ENCODE peak calls at places on chromosome 16, in seven cellular contexts. One of them, this sample, is unnamed.

GRCh38 chr16:81804134-81804610 is 25.1 kb downstream of the PLCG2 start:
- DNase-seq in OCI-LY7: peak; percentile 77
- DNase-seq in heart left ventricle: no peak
- DNase-seq in neural progenitor cell: no peak
- DNase-seq in transverse colon: no peak
- DNase-seq in thoracic aorta: no peak
- DNase-seq in tibial nerve: no peak
- DNase-seq in this sample: no peak

GRCh38 chr16:1216296-1216619 is 8.8 kb downstream of the TPSG1 start:
- DNase-seq in neural progenitor cell: no peak
- DNase-seq in tibial nerve: no peak
- DNase-seq in transverse colon: no peak
- DNase-seq in OCI-LY7: no peak
- DNase-seq in heart left ventricle: no peak
- DNase-seq in thoracic aorta: no peak
- DNase-seq in this sample: no peak

GRCh38 chr16:59305850-59306249 is 571.7 kb upstream of the GOT2 start:
- DNase-seq in thoracic aorta: no peak
- DNase-seq in tibial nerve: no peak
- DNase-seq in neural progenitor cell: no peak
- DNase-seq in OCI-LY7: no peak
- DNase-seq in heart left ventricle: no peak
- DNase-seq in transverse colon: no peak
- DNase-seq in this sample: no peak

GRCh38 chr16:86198201-86199118 is 299.5 kb downstream of the IRF8 start:
- DNase-seq in thoracic aorta: no peak
- DNase-seq in tibial nerve: no peak
- DNase-seq in transverse colon: no peak
- DNase-seq in neural progenitor cell: peak; percentile 48
- DNase-seq in OCI-LY7: no peak
- DNase-seq in heart left ventricle: no peak
- DNase-seq in this sample: no peak

GRCh38 chr16:79698341-79698753 is 97.8 kb upstream of the MAF start:
- DNase-seq in transverse colon: no peak
- DNase-seq in OCI-LY7: no peak
- DNase-seq in neural progenitor cell: no peak
- DNase-seq in tibial nerve: no peak
- DNase-seq in thoracic aorta: no peak
- DNase-seq in heart left ventricle: peak; percentile 61
- DNase-seq in this sample: no peak

GRCh38 chr16:9015489-9015888 is 51.8 kb upstream of the USP7 start:
- DNase-seq in transverse colon: no peak
- DNase-seq in neural progenitor cell: no peak
- DNase-seq in thoracic aorta: no peak
- DNase-seq in tibial nerve: no peak
- DNase-seq in heart left ventricle: no peak
- DNase-seq in OCI-LY7: no peak
- DNase-seq in this sample: no peak

GRCh38 chr16:79334127-79334526 is 266.4 kb downstream of the MAF start:
- DNase-seq in tibial nerve: no peak
- DNase-seq in thoracic aorta: no peak
- DNase-seq in neural progenitor cell: peak; percentile 59
- DNase-seq in heart left ventricle: no peak
- DNase-seq in OCI-LY7: peak; percentile 19
- DNase-seq in transverse colon: peak; percentile 20
- DNase-seq in this sample: no peak

GRCh38 chr16:17364319-17365210 is 106.2 kb downstream of the XYLT1 start:
- DNase-seq in heart left ventricle: no peak
- DNase-seq in OCI-LY7: no peak
- DNase-seq in tibial nerve: no peak
- DNase-seq in neural progenitor cell: no peak
- DNase-seq in transverse colon: no peak
- DNase-seq in thoracic aorta: no peak
- DNase-seq in this sample: peak; percentile 57

GRCh38 chr16:11386791-11387546 is 41.7 kb downstream of the RMI2 start:
- DNase-seq in neural progenitor cell: peak; percentile 87
- DNase-seq in heart left ventricle: no peak
- DNase-seq in tibial nerve: no peak
- DNase-seq in transverse colon: no peak
- DNase-seq in thoracic aorta: no peak
- DNase-seq in OCI-LY7: peak; percentile 40
- DNase-seq in this sample: no peak

GRCh38 chr16:84039696-84040095 is 2.9 kb downstream of the SLC38A8 start:
- DNase-seq in transverse colon: no peak
- DNase-seq in tibial nerve: no peak
- DNase-seq in thoracic aorta: no peak
- DNase-seq in OCI-LY7: no peak
- DNase-seq in heart left ventricle: no peak
- DNase-seq in neural progenitor cell: no peak
- DNase-seq in this sample: no peak

GRCh38 chr16:88662222-88662842 is 559 bp downstream of the MVD start:
- DNase-seq in tibial nerve: no peak
- DNase-seq in heart left ventricle: peak; percentile 22
- DNase-seq in transverse colon: peak; percentile 46
- DNase-seq in OCI-LY7: peak; percentile 32
- DNase-seq in thoracic aorta: no peak
- DNase-seq in neural progenitor cell: peak; percentile 49
- DNase-seq in this sample: no peak

GRCh38 chr16:65604771-65605170 is 482.9 kb upstream of the CDH11 start:
- DNase-seq in heart left ventricle: no peak
- DNase-seq in neural progenitor cell: no peak
- DNase-seq in thoracic aorta: no peak
- DNase-seq in tibial nerve: no peak
- DNase-seq in OCI-LY7: no peak
- DNase-seq in transverse colon: no peak
- DNase-seq in this sample: no peak

GRCh38 chr16:70433456-70434103 is 5.3 kb downstream of the ST3GAL2 start:
- DNase-seq in transverse colon: peak; percentile 33
- DNase-seq in heart left ventricle: peak; percentile 64
- DNase-seq in tibial nerve: no peak
- DNase-seq in OCI-LY7: peak; percentile 25
- DNase-seq in thoracic aorta: no peak
- DNase-seq in neural progenitor cell: no peak
- DNase-seq in this sample: no peak

GRCh38 chr16:86899156-86899555 is 320.8 kb downstream of the FOXL1 start:
- DNase-seq in thoracic aorta: no peak
- DNase-seq in tibial nerve: no peak
- DNase-seq in transverse colon: no peak
- DNase-seq in neural progenitor cell: no peak
- DNase-seq in heart left ventricle: no peak
- DNase-seq in OCI-LY7: no peak
- DNase-seq in this sample: no peak

GRCh38 chr16:8863594-8864424 is 5.0 kb downstream of the CARHSP1 start:
- DNase-seq in thoracic aorta: no peak
- DNase-seq in neural progenitor cell: peak; percentile 23
- DNase-seq in OCI-LY7: no peak
- DNase-seq in transverse colon: peak; percentile 71
- DNase-seq in heart left ventricle: no peak
- DNase-seq in tibial nerve: peak; percentile 51
- DNase-seq in this sample: no peak

GRCh38 chr16:1416521-1416941 is 2.0 kb upstream of the UNKL start:
- DNase-seq in tibial nerve: no peak
- DNase-seq in thoracic aorta: no peak
- DNase-seq in neural progenitor cell: no peak
- DNase-seq in transverse colon: no peak
- DNase-seq in OCI-LY7: no peak
- DNase-seq in heart left ventricle: no peak
- DNase-seq in this sample: no peak

GRCh38 chr16:72825912-72826621 is 221.9 kb downstream of the ZFHX3 start:
- DNase-seq in transverse colon: no peak
- DNase-seq in tibial nerve: no peak
- DNase-seq in OCI-LY7: no peak
- DNase-seq in heart left ventricle: no peak
- DNase-seq in neural progenitor cell: no peak
- DNase-seq in thoracic aorta: no peak
- DNase-seq in this sample: no peak

GRCh38 chr16:47644166-47644565 is 183.0 kb downstream of the PHKB start:
- DNase-seq in OCI-LY7: no peak
- DNase-seq in neural progenitor cell: no peak
- DNase-seq in thoracic aorta: no peak
- DNase-seq in tibial nerve: no peak
- DNase-seq in heart left ventricle: peak; percentile 27
- DNase-seq in transverse colon: no peak
- DNase-seq in this sample: no peak

GRCh38 chr16:81889896-81890634 is 111.0 kb downstream of the PLCG2 start:
- DNase-seq in neural progenitor cell: peak; percentile 69
- DNase-seq in thoracic aorta: no peak
- DNase-seq in OCI-LY7: peak; percentile 65
- DNase-seq in transverse colon: peak; percentile 54
- DNase-seq in tibial nerve: no peak
- DNase-seq in heart left ventricle: peak; percentile 30
- DNase-seq in this sample: peak; percentile 15

GRCh38 chr16:86509759-86510464 is 415 bp upstream of the FOXF1 start:
- DNase-seq in thoracic aorta: no peak
- DNase-seq in heart left ventricle: peak; percentile 58
- DNase-seq in tibial nerve: no peak
- DNase-seq in OCI-LY7: no peak
- DNase-seq in transverse colon: peak; percentile 73
- DNase-seq in neural progenitor cell: peak; percentile 71
- DNase-seq in this sample: no peak

GRCh38 chr16:75120253-75120652 is 3.7 kb upstream of the LDHD start:
- DNase-seq in tibial nerve: no peak
- DNase-seq in OCI-LY7: no peak
- DNase-seq in neural progenitor cell: no peak
- DNase-seq in transverse colon: no peak
- DNase-seq in heart left ventricle: no peak
- DNase-seq in thoracic aorta: no peak
- DNase-seq in this sample: no peak

GRCh38 chr16:89093602-89094251 is at the start of gene ACSF3:
- DNase-seq in neural progenitor cell: peak; percentile 65
- DNase-seq in transverse colon: peak; percentile 65
- DNase-seq in thoracic aorta: no peak
- DNase-seq in OCI-LY7: peak; percentile 84
- DNase-seq in tibial nerve: peak; percentile 36
- DNase-seq in heart left ventricle: peak; percentile 71
- DNase-seq in this sample: peak; percentile 43

GRCh38 chr16:89004209-89004831 is 27.3 kb upstream of the CBFA2T3 start:
- DNase-seq in neural progenitor cell: peak; percentile 54
- DNase-seq in tibial nerve: no peak
- DNase-seq in heart left ventricle: peak; percentile 37
- DNase-seq in thoracic aorta: no peak
- DNase-seq in OCI-LY7: no peak
- DNase-seq in transverse colon: no peak
- DNase-seq in this sample: no peak

GRCh38 chr16:78705694-78706093 is 606.2 kb downstream of the WWOX start:
- DNase-seq in neural progenitor cell: peak; percentile 51
- DNase-seq in transverse colon: no peak
- DNase-seq in tibial nerve: no peak
- DNase-seq in OCI-LY7: peak; percentile 22
- DNase-seq in thoracic aorta: no peak
- DNase-seq in heart left ventricle: no peak
- DNase-seq in this sample: no peak

GRCh38 chr16:53785044-53785443 is 81.1 kb downstream of the FTO start:
- DNase-seq in thoracic aorta: no peak
- DNase-seq in heart left ventricle: no peak
- DNase-seq in neural progenitor cell: no peak
- DNase-seq in transverse colon: no peak
- DNase-seq in OCI-LY7: no peak
- DNase-seq in tibial nerve: no peak
- DNase-seq in this sample: no peak

DNA sequence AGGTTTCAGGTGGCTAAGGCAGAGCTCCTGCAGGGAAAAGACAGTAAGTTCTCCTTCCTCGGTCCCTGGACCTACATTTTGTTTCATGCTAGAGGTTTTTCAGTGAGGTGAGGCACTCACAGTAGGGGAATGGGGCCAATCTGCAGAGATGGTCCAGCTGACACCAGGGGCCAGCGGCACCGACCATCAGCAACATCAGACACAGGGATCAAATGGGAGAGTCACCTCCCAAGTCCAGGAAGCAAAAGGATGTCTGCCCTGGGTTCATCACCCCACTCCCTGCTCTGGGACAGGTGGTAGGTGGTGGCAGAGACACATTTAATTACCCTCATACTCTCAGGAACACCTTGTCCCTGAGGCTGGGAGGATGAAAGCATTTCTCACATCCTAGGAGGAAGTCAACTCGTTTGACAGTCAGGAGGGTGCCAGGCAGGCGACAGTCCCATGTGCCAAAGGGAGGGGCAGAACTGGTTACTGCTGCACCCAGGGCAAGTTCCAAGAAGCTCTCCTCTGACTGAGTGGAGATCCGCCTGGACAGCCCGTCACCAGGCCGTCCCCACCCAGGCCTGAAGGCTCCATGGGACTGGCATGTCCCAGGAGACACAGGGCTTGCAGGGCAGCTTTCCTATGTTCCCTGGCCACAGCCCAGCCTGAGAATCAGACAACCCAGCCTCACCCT is 19.2 kb downstream of the ATP6V0D1 start:
- DNase-seq in OCI-LY7: no peak
- DNase-seq in heart left ventricle: no peak
- DNase-seq in transverse colon: peak; percentile 93
- DNase-seq in neural progenitor cell: no peak
- DNase-seq in thoracic aorta: no peak
- DNase-seq in tibial nerve: no peak
- DNase-seq in this sample: no peak
- H3K27ac ChIP-seq in OCI-LY7: no peak overlapping the region
- H3K27ac ChIP-seq in heart left ventricle: no peak overlapping the region
- H3K27ac ChIP-seq in transverse colon: peak overlapping the region; percentile 95
- H3K27ac ChIP-seq in neural progenitor cell: no peak overlapping the region
- H3K27ac ChIP-seq in thoracic aorta: no peak overlapping the region
- H3K27ac ChIP-seq in tibial nerve: peak overlapping the region; percentile 81
- H3K27ac ChIP-seq in this sample: no peak overlapping the region

DNA sequence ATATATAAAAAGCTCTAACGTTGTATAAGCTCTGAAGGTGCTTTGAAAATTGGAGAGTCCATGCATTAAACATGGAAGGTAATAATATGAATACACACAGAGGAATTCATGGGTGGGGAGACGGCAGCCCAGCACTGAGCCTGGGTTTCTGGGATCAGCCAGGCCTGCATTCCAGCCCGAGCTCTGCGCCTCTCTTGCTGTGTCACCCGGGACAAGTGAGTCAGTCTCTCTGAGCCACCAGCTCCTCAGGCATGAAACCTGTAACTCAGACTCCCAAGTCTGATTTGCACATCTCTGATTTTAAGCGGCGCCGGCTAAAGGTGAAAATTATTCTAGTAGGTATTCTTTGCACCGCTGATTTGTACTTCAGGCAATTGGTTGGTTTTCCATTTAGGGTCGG is 238.8 kb downstream of the MRTFB start:
- DNase-seq in neural progenitor cell: no peak
- DNase-seq in tibial nerve: no peak
- DNase-seq in heart left ventricle: no peak
- DNase-seq in transverse colon: no peak
- DNase-seq in thoracic aorta: no peak
- DNase-seq in OCI-LY7: no peak
- DNase-seq in this sample: no peak
- H3K27ac ChIP-seq in neural progenitor cell: no peak overlapping the region
- H3K27ac ChIP-seq in tibial nerve: no peak overlapping the region
- H3K27ac ChIP-seq in heart left ventricle: no peak overlapping the region
- H3K27ac ChIP-seq in transverse colon: peak overlapping the region; percentile 60
- H3K27ac ChIP-seq in thoracic aorta: no peak overlapping the region
- H3K27ac ChIP-seq in OCI-LY7: peak overlapping the region; percentile 94
- H3K27ac ChIP-seq in this sample: no peak overlapping the region

GRCh38 chr16:50592996-50593395 is 44.8 kb downstream of the NKD1 start:
- DNase-seq in thoracic aorta: no peak
- DNase-seq in OCI-LY7: no peak
- DNase-seq in heart left ventricle: no peak
- DNase-seq in neural progenitor cell: no peak
- DNase-seq in transverse colon: no peak
- DNase-seq in tibial nerve: no peak
- DNase-seq in this sample: no peak
- H3K27ac ChIP-seq in thoracic aorta: no peak overlapping the region
- H3K27ac ChIP-seq in OCI-LY7: no peak overlapping the region
- H3K27ac ChIP-seq in heart left ventricle: no peak overlapping the region
- H3K27ac ChIP-seq in neural progenitor cell: no peak overlapping the region
- H3K27ac ChIP-seq in transverse colon: peak overlapping the region; percentile 58
- H3K27ac ChIP-seq in tibial nerve: no peak overlapping the region
- H3K27ac ChIP-seq in this sample: no peak overlapping the region

GRCh38 chr16:57512296-57513001 is 23.9 kb downstream of the CCDC102A start:
- DNase-seq in heart left ventricle: no peak
- DNase-seq in transverse colon: no peak
- DNase-seq in tibial nerve: no peak
- DNase-seq in thoracic aorta: no peak
- DNase-seq in neural progenitor cell: no peak
- DNase-seq in OCI-LY7: no peak
- DNase-seq in this sample: no peak
- H3K27ac ChIP-seq in heart left ventricle: no peak overlapping the region
- H3K27ac ChIP-seq in transverse colon: no peak overlapping the region
- H3K27ac ChIP-seq in tibial nerve: no peak overlapping the region
- H3K27ac ChIP-seq in thoracic aorta: no peak overlapping the region
- H3K27ac ChIP-seq in neural progenitor cell: no peak overlapping the region
- H3K27ac ChIP-seq in OCI-LY7: no peak overlapping the region
- H3K27ac ChIP-seq in this sample: no peak overlapping the region